ENCODE peak calls at places on chromosomes 2 and 18, in five cellular contexts. S, V, D, I and H are unnamed samples.

GRCh38 chr2:183081908-183082307 is 3.4 kb downstream of the DUSP19 start:
- DNase-seq in S (no peak), V (no peak), D (no peak), I (no peak), H (no peak)

GRCh38 chr2:109320195-109320935 is 191.4 kb downstream of the SH3RF3 start:
- DNase-seq in S (no peak), V (no peak), D (peak), I (no peak), H (no peak)

GRCh38 chr2:99602475-99602874 is 112.7 kb upstream of the REV1 start:
- DNase-seq in S (no peak), V (no peak), D (peak), I (no peak), H (no peak)

GRCh38 chr2:132941296-132942020 is 271.5 kb upstream of the LYPD1 start:
- DNase-seq in S (no peak), V (no peak), D (no peak), I (no peak), H (no peak)

GRCh38 chr2:65710779-65711295 is 278.4 kb upstream of the SPRED2 start:
- DNase-seq in S (no peak), V (peak), D (peak), I (no peak), H (no peak)

GRCh38 chr2:179444056-179444455 is 179.4 kb upstream of the SESTD1 start:
- DNase-seq in S (no peak), V (no peak), D (no peak), I (no peak), H (no peak)

GRCh38 chr2:74991977-74992376 is 33.5 kb downstream of the POLE4 start:
- DNase-seq in S (no peak), V (peak), D (peak), I (no peak), H (no peak)

GRCh38 chr2:147679664-147680502 is 164.9 kb upstream of the ACVR2A start:
- DNase-seq in S (no peak), V (no peak), D (peak), I (no peak), H (no peak)

GRCh38 chr2:216082805-216083204 is 1.1 kb downstream of the TMEM169 start:
- DNase-seq in S (no peak), V (no peak), D (no peak), I (peak), H (no peak)

GRCh38 chr18:36850527-36851201 is 21.7 kb downstream of the KIAA1328 start:
- DNase-seq in S (no peak), V (peak), D (peak), I (no peak), H (no peak)

GRCh38 chr2:237115870-237116269 is 30.2 kb downstream of the COPS8 start:
- DNase-seq in S (no peak), V (no peak), D (no peak), I (no peak), H (no peak)

GRCh38 chr2:190607014-190607597 is 41.8 kb upstream of the NAB1 start:
- DNase-seq in S (no peak), V (peak), D (peak), I (no peak), H (no peak)

GRCh38 chr2:205930209-205930608 is 155.8 kb downstream of the INO80D start:
- DNase-seq in S (no peak), V (no peak), D (peak), I (no peak), H (no peak)

DNA sequence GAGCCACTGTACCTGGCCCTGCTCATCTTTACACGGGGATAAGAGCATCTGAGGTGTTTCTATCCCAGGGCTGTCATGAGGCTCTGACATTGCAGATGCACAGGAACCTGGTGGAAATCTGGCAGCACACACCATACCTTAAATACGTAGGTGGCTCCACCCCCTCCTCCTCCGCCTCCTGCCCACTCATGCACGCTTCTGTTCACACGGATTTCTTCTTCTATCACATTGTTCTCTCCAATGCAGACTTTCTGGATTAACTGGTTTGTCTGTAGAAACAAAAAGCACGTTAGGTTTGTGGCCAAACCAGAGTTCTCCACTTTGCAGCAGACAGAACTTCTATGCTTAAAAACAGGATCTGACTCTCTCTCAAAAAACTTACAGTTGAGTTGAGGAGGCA is 118.2 kb downstream of the CLIP4 start:
- DNase-seq in S (no peak), V (peak), D (no peak), I (no peak), H (no peak)
- H3K27ac ChIP-seq in S (no peak), V (no peak), D (no peak), I (no peak), H (no peak)

DNA sequence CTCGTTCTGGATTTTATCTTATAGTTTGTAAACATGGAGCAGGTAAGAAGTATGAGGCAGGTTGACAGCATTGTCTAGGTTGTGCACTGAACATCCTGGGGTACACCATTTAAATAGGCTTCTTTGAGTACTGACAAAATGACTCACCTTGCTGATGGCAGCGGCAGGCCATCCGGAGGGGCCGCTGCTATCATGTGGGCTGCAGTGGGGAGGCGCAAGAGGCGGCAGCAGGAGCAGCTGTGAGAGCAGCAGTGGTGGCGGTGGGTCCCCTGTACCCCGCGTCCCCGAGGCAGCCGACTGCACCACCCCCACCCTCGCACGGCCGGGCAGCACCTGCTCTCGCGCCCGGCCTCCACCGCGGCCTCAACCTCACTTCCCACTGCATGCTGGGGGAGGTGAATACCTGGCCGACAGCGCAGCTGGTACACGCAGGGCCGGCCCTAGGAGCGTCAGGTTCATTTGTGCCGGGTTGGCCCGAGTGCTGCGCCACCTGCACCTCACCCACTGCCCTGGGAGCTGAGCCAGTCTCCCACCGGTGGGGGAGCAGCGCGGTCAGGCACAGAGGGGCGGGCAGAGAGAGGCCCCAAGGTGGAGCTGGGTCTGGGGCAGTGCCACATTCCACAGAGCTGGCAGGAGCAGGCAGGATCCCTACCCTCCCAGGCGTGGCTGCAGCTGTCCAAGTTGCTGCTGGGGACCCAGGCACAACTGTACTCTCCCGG is 154.5 kb upstream of the RBMS1 start:
- DNase-seq in S (no peak), V (peak), D (no peak), I (no peak), H (no peak)
- H3K27ac ChIP-seq in S (no peak), V (peak), D (no peak), I (no peak), H (no peak)

GRCh38 chr2:239249781-239250180 is 151.0 kb downstream of the HDAC4 start:
- DNase-seq in S (no peak), V (no peak), D (peak), I (no peak), H (no peak)
- H3K27ac ChIP-seq in S (no peak), V (no peak), D (peak), I (peak), H (no peak)

GRCh38 chr2:33378551-33379220 is 97.8 kb upstream of the RASGRP3 start:
- DNase-seq in S (no peak), V (no peak), D (peak), I (peak), H (no peak)
- H3K27ac ChIP-seq in S (no peak), V (no peak), D (no peak), I (peak), H (no peak)